ENCODE peak calls at places on chromosomes 3 and 15, in six cellular contexts. One of them, this sample, is unnamed.

GRCh38 chr3:172591876-172592771 is 68.9 kb upstream of the TNFSF10 start:
- DNase-seq in adrenal gland: no peak
- DNase-seq in LNCaP clone FGC: no peak
- DNase-seq in SHP77: no peak
- DNase-seq in T-helper 1 cell: peak
- DNase-seq in right atrium auricular region: no peak
- DNase-seq in this sample: peak

GRCh38 chr3:157201648-157202278 is 41.8 kb upstream of the CCNL1 start:
- DNase-seq in adrenal gland: no peak
- DNase-seq in LNCaP clone FGC: peak
- DNase-seq in SHP77: peak
- DNase-seq in T-helper 1 cell: no peak
- DNase-seq in right atrium auricular region: no peak
- DNase-seq in this sample: no peak

GRCh38 chr3:136247436-136247835 is 2.7 kb upstream of the PCCB start:
- DNase-seq in adrenal gland: no peak
- DNase-seq in LNCaP clone FGC: no peak
- DNase-seq in SHP77: no peak
- DNase-seq in T-helper 1 cell: no peak
- DNase-seq in right atrium auricular region: no peak
- DNase-seq in this sample: no peak

GRCh38 chr15:100030586-100031249 is 297.5 kb upstream of the LYSMD4 start:
- DNase-seq in adrenal gland: no peak
- DNase-seq in LNCaP clone FGC: no peak
- DNase-seq in SHP77: no peak
- DNase-seq in T-helper 1 cell: no peak
- DNase-seq in right atrium auricular region: no peak
- DNase-seq in this sample: no peak

GRCh38 chr3:107498646-107499045 is 24.1 kb upstream of the BBX start:
- DNase-seq in adrenal gland: no peak
- DNase-seq in LNCaP clone FGC: no peak
- DNase-seq in SHP77: no peak
- DNase-seq in T-helper 1 cell: no peak
- DNase-seq in right atrium auricular region: no peak
- DNase-seq in this sample: no peak

GRCh38 chr3:194129581-194130133 is 6.3 kb upstream of the HES1 start:
- DNase-seq in adrenal gland: no peak
- DNase-seq in LNCaP clone FGC: no peak
- DNase-seq in SHP77: no peak
- DNase-seq in T-helper 1 cell: no peak
- DNase-seq in right atrium auricular region: no peak
- DNase-seq in this sample: no peak

GRCh38 chr3:24485511-24485910 is 9.1 kb downstream of the THRB start:
- DNase-seq in adrenal gland: no peak
- DNase-seq in LNCaP clone FGC: no peak
- DNase-seq in SHP77: no peak
- DNase-seq in T-helper 1 cell: no peak
- DNase-seq in right atrium auricular region: no peak
- DNase-seq in this sample: no peak

GRCh38 chr15:100686021-100686724 is 83.8 kb downstream of the ASB7 start:
- DNase-seq in adrenal gland: no peak
- DNase-seq in LNCaP clone FGC: no peak
- DNase-seq in SHP77: no peak
- DNase-seq in T-helper 1 cell: no peak
- DNase-seq in right atrium auricular region: peak
- DNase-seq in this sample: no peak

GRCh38 chr15:56759450-56759845 is 26.1 kb upstream of the ZNF280D start:
- DNase-seq in adrenal gland: no peak
- DNase-seq in LNCaP clone FGC: no peak
- DNase-seq in SHP77: no peak
- DNase-seq in T-helper 1 cell: no peak
- DNase-seq in right atrium auricular region: peak
- DNase-seq in this sample: no peak

GRCh38 chr15:46815765-46816164 is 901.5 kb upstream of the SEMA6D start:
- DNase-seq in adrenal gland: peak
- DNase-seq in LNCaP clone FGC: no peak
- DNase-seq in SHP77: peak
- DNase-seq in T-helper 1 cell: no peak
- DNase-seq in right atrium auricular region: no peak
- DNase-seq in this sample: no peak

GRCh38 chr15:88702983-88703382 is 64.2 kb downstream of the ISG20 start:
- DNase-seq in adrenal gland: peak
- DNase-seq in LNCaP clone FGC: no peak
- DNase-seq in SHP77: no peak
- DNase-seq in T-helper 1 cell: no peak
- DNase-seq in right atrium auricular region: no peak
- DNase-seq in this sample: no peak

GRCh38 chr3:134161817-134162396 is 88.8 kb downstream of the RYK start:
- DNase-seq in adrenal gland: no peak
- DNase-seq in LNCaP clone FGC: no peak
- DNase-seq in SHP77: no peak
- DNase-seq in T-helper 1 cell: no peak
- DNase-seq in right atrium auricular region: no peak
- DNase-seq in this sample: no peak

GRCh38 chr15:95347846-95348245 is 982.7 kb upstream of the NR2F2 start:
- DNase-seq in adrenal gland: no peak
- DNase-seq in LNCaP clone FGC: no peak
- DNase-seq in SHP77: no peak
- DNase-seq in T-helper 1 cell: no peak
- DNase-seq in right atrium auricular region: no peak
- DNase-seq in this sample: no peak

GRCh38 chr3:122555275-122556071 is 8.6 kb downstream of the PARP9 start:
- DNase-seq in adrenal gland: no peak
- DNase-seq in LNCaP clone FGC: no peak
- DNase-seq in SHP77: no peak
- DNase-seq in T-helper 1 cell: no peak
- DNase-seq in right atrium auricular region: no peak
- DNase-seq in this sample: no peak

GRCh38 chr15:101490922-101491738 is 1.6 kb upstream of the PCSK6 start:
- DNase-seq in adrenal gland: no peak
- DNase-seq in LNCaP clone FGC: no peak
- DNase-seq in SHP77: no peak
- DNase-seq in T-helper 1 cell: no peak
- DNase-seq in right atrium auricular region: peak
- DNase-seq in this sample: no peak

GRCh38 chr15:63188247-63188936 is 1.0 kb upstream of the RAB8B start:
- DNase-seq in adrenal gland: no peak
- DNase-seq in LNCaP clone FGC: no peak
- DNase-seq in SHP77: no peak
- DNase-seq in T-helper 1 cell: no peak
- DNase-seq in right atrium auricular region: no peak
- DNase-seq in this sample: no peak

GRCh38 chr3:38555926-38556325 is 59.8 kb downstream of the EXOG start:
- DNase-seq in adrenal gland: no peak
- DNase-seq in LNCaP clone FGC: no peak
- DNase-seq in SHP77: no peak
- DNase-seq in T-helper 1 cell: no peak
- DNase-seq in right atrium auricular region: no peak
- DNase-seq in this sample: no peak

GRCh38 chr3:52524752-52525661 is 8.7 kb downstream of the NT5DC2 start:
- DNase-seq in adrenal gland: no peak
- DNase-seq in LNCaP clone FGC: peak
- DNase-seq in SHP77: no peak
- DNase-seq in T-helper 1 cell: no peak
- DNase-seq in right atrium auricular region: no peak
- DNase-seq in this sample: no peak

GRCh38 chr15:25710184-25710583 is 152.9 kb downstream of the ATP10A start:
- DNase-seq in adrenal gland: peak
- DNase-seq in LNCaP clone FGC: no peak
- DNase-seq in SHP77: no peak
- DNase-seq in T-helper 1 cell: no peak
- DNase-seq in right atrium auricular region: no peak
- DNase-seq in this sample: no peak

GRCh38 chr15:57391537-57391936 is 15.2 kb downstream of the CGNL1 start:
- DNase-seq in adrenal gland: no peak
- DNase-seq in LNCaP clone FGC: no peak
- DNase-seq in SHP77: no peak
- DNase-seq in T-helper 1 cell: no peak
- DNase-seq in right atrium auricular region: no peak
- DNase-seq in this sample: no peak

GRCh38 chr3:180755553-180755952 is 76.3 kb upstream of the CCDC39 start:
- DNase-seq in adrenal gland: no peak
- DNase-seq in LNCaP clone FGC: no peak
- DNase-seq in SHP77: no peak
- DNase-seq in T-helper 1 cell: no peak
- DNase-seq in right atrium auricular region: no peak
- DNase-seq in this sample: no peak

GRCh38 chr3:11095932-11096265 is 58.4 kb upstream of the HRH1 start:
- DNase-seq in adrenal gland: no peak
- DNase-seq in LNCaP clone FGC: no peak
- DNase-seq in SHP77: no peak
- DNase-seq in T-helper 1 cell: no peak
- DNase-seq in right atrium auricular region: no peak
- DNase-seq in this sample: no peak

GRCh38 chr3:82329300-82329699 is 567.9 kb upstream of the GBE1 start:
- DNase-seq in adrenal gland: no peak
- DNase-seq in LNCaP clone FGC: no peak
- DNase-seq in SHP77: no peak
- DNase-seq in T-helper 1 cell: no peak
- DNase-seq in right atrium auricular region: no peak
- DNase-seq in this sample: no peak

GRCh38 chr15:70562906-70563305 is 200.5 kb downstream of the UACA start:
- DNase-seq in adrenal gland: no peak
- DNase-seq in LNCaP clone FGC: no peak
- DNase-seq in SHP77: no peak
- DNase-seq in T-helper 1 cell: no peak
- DNase-seq in right atrium auricular region: no peak
- DNase-seq in this sample: no peak

GRCh38 chr3:189304465-189305341 is 132.9 kb downstream of the TPRG1 start:
- DNase-seq in adrenal gland: no peak
- DNase-seq in LNCaP clone FGC: peak
- DNase-seq in SHP77: peak
- DNase-seq in T-helper 1 cell: no peak
- DNase-seq in right atrium auricular region: no peak
- DNase-seq in this sample: no peak

GRCh38 chr15:76866716-76867321 is 38.3 kb downstream of the SCAPER start:
- DNase-seq in adrenal gland: no peak
- DNase-seq in LNCaP clone FGC: peak
- DNase-seq in SHP77: peak
- DNase-seq in T-helper 1 cell: no peak
- DNase-seq in right atrium auricular region: no peak
- DNase-seq in this sample: no peak

GRCh38 chr3:49469037-49469875 is 811 bp upstream of the DAG1 start:
- DNase-seq in adrenal gland: peak
- DNase-seq in LNCaP clone FGC: peak
- DNase-seq in SHP77: peak
- DNase-seq in T-helper 1 cell: peak
- DNase-seq in right atrium auricular region: peak
- DNase-seq in this sample: no peak

GRCh38 chr3:28575748-28576589 is 227.3 kb upstream of the AZI2 start:
- DNase-seq in adrenal gland: peak
- DNase-seq in LNCaP clone FGC: no peak
- DNase-seq in SHP77: no peak
- DNase-seq in T-helper 1 cell: no peak
- DNase-seq in right atrium auricular region: no peak
- DNase-seq in this sample: no peak

GRCh38 chr15:67411491-67411890 is 109.4 kb upstream of the C15orf61 start:
- DNase-seq in adrenal gland: no peak
- DNase-seq in LNCaP clone FGC: no peak
- DNase-seq in SHP77: no peak
- DNase-seq in T-helper 1 cell: no peak
- DNase-seq in right atrium auricular region: no peak
- DNase-seq in this sample: no peak

GRCh38 chr3:50146316-50146901 is 8.7 kb upstream of the SEMA3F start:
- DNase-seq in adrenal gland: no peak
- DNase-seq in LNCaP clone FGC: no peak
- DNase-seq in SHP77: no peak
- DNase-seq in T-helper 1 cell: no peak
- DNase-seq in right atrium auricular region: no peak
- DNase-seq in this sample: no peak

GRCh38 chr3:73070675-73071575 is 9.5 kb downstream of the EBLN2 start:
- DNase-seq in adrenal gland: no peak
- DNase-seq in LNCaP clone FGC: no peak
- DNase-seq in SHP77: no peak
- DNase-seq in T-helper 1 cell: no peak
- DNase-seq in right atrium auricular region: no peak
- DNase-seq in this sample: no peak

GRCh38 chr15:63473007-63473748 is 31.2 kb upstream of the USP3 start:
- DNase-seq in adrenal gland: no peak
- DNase-seq in LNCaP clone FGC: peak
- DNase-seq in SHP77: no peak
- DNase-seq in T-helper 1 cell: no peak
- DNase-seq in right atrium auricular region: no peak
- DNase-seq in this sample: no peak

GRCh38 chr15:95812491-95812890 is 518.0 kb upstream of the NR2F2 start:
- DNase-seq in adrenal gland: no peak
- DNase-seq in LNCaP clone FGC: no peak
- DNase-seq in SHP77: no peak
- DNase-seq in T-helper 1 cell: no peak
- DNase-seq in right atrium auricular region: no peak
- DNase-seq in this sample: no peak

GRCh38 chr3:62332771-62333381 is 40.5 kb downstream of the FEZF2 start:
- DNase-seq in adrenal gland: no peak
- DNase-seq in LNCaP clone FGC: no peak
- DNase-seq in SHP77: no peak
- DNase-seq in T-helper 1 cell: no peak
- DNase-seq in right atrium auricular region: no peak
- DNase-seq in this sample: no peak

GRCh38 chr3:51099794-51100542 is 285.1 kb upstream of the MANF start:
- DNase-seq in adrenal gland: peak
- DNase-seq in LNCaP clone FGC: peak
- DNase-seq in SHP77: peak
- DNase-seq in T-helper 1 cell: no peak
- DNase-seq in right atrium auricular region: no peak
- DNase-seq in this sample: peak

GRCh38 chr3:9067352-9067975 is 104.2 kb upstream of the RAD18 start:
- DNase-seq in adrenal gland: no peak
- DNase-seq in LNCaP clone FGC: no peak
- DNase-seq in SHP77: peak
- DNase-seq in T-helper 1 cell: no peak
- DNase-seq in right atrium auricular region: peak
- DNase-seq in this sample: peak

GRCh38 chr3:126364731-126365301 is 7.6 kb upstream of the KLF15 start:
- DNase-seq in adrenal gland: no peak
- DNase-seq in LNCaP clone FGC: no peak
- DNase-seq in SHP77: no peak
- DNase-seq in T-helper 1 cell: no peak
- DNase-seq in right atrium auricular region: no peak
- DNase-seq in this sample: no peak

GRCh38 chr3:16055606-16056209 is 118.8 kb upstream of the GALNT15 start:
- DNase-seq in adrenal gland: no peak
- DNase-seq in LNCaP clone FGC: no peak
- DNase-seq in SHP77: no peak
- DNase-seq in T-helper 1 cell: no peak
- DNase-seq in right atrium auricular region: no peak
- DNase-seq in this sample: no peak

GRCh38 chr3:57130426-57131209 is 34.5 kb downstream of the IL17RD start:
- DNase-seq in adrenal gland: no peak
- DNase-seq in LNCaP clone FGC: no peak
- DNase-seq in SHP77: peak
- DNase-seq in T-helper 1 cell: no peak
- DNase-seq in right atrium auricular region: no peak
- DNase-seq in this sample: no peak

GRCh38 chr3:38582316-38582715 is 67.2 kb downstream of the SCN5A start:
- DNase-seq in adrenal gland: no peak
- DNase-seq in LNCaP clone FGC: no peak
- DNase-seq in SHP77: no peak
- DNase-seq in T-helper 1 cell: no peak
- DNase-seq in right atrium auricular region: peak
- DNase-seq in this sample: no peak